ENCODE peak calls at places on chromosomes 4 and X, in seven cellular contexts. S is ovary, G is suprapubic skin, A is tibial nerve, X is esophagus squamous epithelium, H is testis, L is gastrocnemius medialis. I is an unnamed sample.
A peak's percentile ranks its signal among the peaks of the same experiment; 100 is the strongest.

GRCh38 chr4:71229477-71230257 is 109.2 kb upstream of the SLC4A4 start:
- DNase-seq in G (no peak), A (no peak), H (peak; percentile 44), L (no peak), S (no peak), X (no peak), I (peak; percentile 46)

GRCh38 chrX:24646745-24647182 is 383 bp downstream of the PCYT1B start:
- DNase-seq in X (no peak), S (no peak), H (no peak), G (no peak), A (no peak), L (no peak), I (no peak)

GRCh38 chr4:20622701-20623100 is 77.6 kb upstream of the PACRGL start:
- DNase-seq in X (no peak), S (no peak), A (no peak), L (no peak), H (no peak), G (no peak), I (no peak)

GRCh38 chr4:15931451-15932210 is 6.9 kb downstream of the FGFBP1 start:
- DNase-seq in X (no peak), H (no peak), L (no peak), G (no peak), S (no peak), A (no peak), I (no peak)

GRCh38 chr4:150127757-150128156 is 49.5 kb downstream of the DCLK2 start:
- DNase-seq in L (no peak), A (no peak), G (no peak), S (no peak), X (no peak), H (no peak), I (no peak)

GRCh38 chrX:2516612-2517011 is 15.8 kb upstream of the DHRSX start:
- DNase-seq in S (no peak), H (no peak), X (no peak), G (no peak), A (no peak), L (no peak), I (peak; percentile 61)

GRCh38 chr4:8101213-8101781 is 57.3 kb downstream of the ABLIM2 start:
- DNase-seq in G (no peak), H (peak; percentile 80), A (peak; percentile 84), S (peak; percentile 70), L (peak; percentile 100), X (no peak), I (no peak)

GRCh38 chr4:95956094-95956493 is 116.2 kb downstream of the PDHA2 start:
- DNase-seq in G (no peak), S (no peak), L (no peak), H (no peak), A (no peak), X (no peak), I (no peak)

GRCh38 chr4:189046642-189047041 is 894.0 kb upstream of the FRG1 start:
- DNase-seq in G (no peak), H (no peak), X (no peak), S (no peak), A (no peak), L (no peak), I (no peak)

GRCh38 chrX:7334253-7334935 is 186.4 kb upstream of the PUDP start:
- DNase-seq in A (no peak), L (no peak), H (no peak), S (no peak), G (no peak), X (no peak), I (no peak)

GRCh38 chr4:10878861-10879260 is 194.3 kb upstream of the CLNK start:
- DNase-seq in A (no peak), L (no peak), H (no peak), G (no peak), X (no peak), S (no peak), I (no peak)

GRCh38 chrX:10048695-10049094 is 81.5 kb downstream of the CLDN34 start:
- DNase-seq in A (no peak), G (no peak), L (no peak), S (no peak), H (no peak), X (no peak), I (no peak)

GRCh38 chrX:10045327-10046000 is 78.3 kb downstream of the CLDN34 start:
- DNase-seq in H (peak; percentile 64), L (peak; percentile 38), X (no peak), G (no peak), S (peak; percentile 45), A (no peak), I (no peak)

GRCh38 chrX:10048076-10048475 is 80.9 kb downstream of the CLDN34 start:
- DNase-seq in H (no peak), L (no peak), G (no peak), A (no peak), X (no peak), S (no peak), I (no peak)

GRCh38 chrX:10047631-10048030 is 80.5 kb downstream of the CLDN34 start:
- DNase-seq in S (no peak), X (no peak), L (no peak), G (no peak), A (no peak), H (no peak), I (no peak)

GRCh38 chrX:10047133-10047532 is 80.0 kb downstream of the CLDN34 start:
- DNase-seq in S (no peak), G (no peak), H (no peak), A (no peak), X (no peak), L (no peak), I (no peak)
- TF ChIP-seq POLR2A in S (no peak), G (no peak), H (no peak), A (no peak), X (no peak), L (no peak), I (no peak)

DNA sequence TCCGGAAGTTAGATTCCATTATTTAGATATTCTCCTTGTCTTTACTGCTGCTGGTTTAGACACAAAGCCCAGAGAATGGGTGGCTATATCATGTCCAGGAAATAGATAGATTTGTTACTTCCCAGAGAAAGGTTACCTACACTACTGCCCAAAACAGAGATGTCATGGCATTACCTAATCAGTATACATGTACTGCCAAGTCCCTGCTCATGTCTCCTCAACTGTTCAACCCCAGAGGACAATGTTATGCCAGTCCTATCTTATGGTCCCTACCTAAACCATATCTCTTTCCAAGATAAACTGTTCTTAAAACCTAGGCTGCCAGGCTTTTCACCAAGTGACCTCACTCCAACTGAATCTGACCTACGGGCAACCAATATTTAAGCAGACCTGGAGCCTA is 209.5 kb upstream of the AR start:
- DNase-seq in A (no peak), S (no peak), G (no peak), X (no peak), L (no peak), H (no peak), I (no peak)
- H3K36me3 ChIP-seq in A (no peaks in the 10 kb centered on the region), S (no peaks in the 10 kb centered on the region), G (no peaks in the 10 kb centered on the region), X (no peaks in the 10 kb centered on the region), L (no peaks in the 10 kb centered on the region), H (no peaks in the 10 kb centered on the region), I (no peaks in the 10 kb centered on the region)

DNA sequence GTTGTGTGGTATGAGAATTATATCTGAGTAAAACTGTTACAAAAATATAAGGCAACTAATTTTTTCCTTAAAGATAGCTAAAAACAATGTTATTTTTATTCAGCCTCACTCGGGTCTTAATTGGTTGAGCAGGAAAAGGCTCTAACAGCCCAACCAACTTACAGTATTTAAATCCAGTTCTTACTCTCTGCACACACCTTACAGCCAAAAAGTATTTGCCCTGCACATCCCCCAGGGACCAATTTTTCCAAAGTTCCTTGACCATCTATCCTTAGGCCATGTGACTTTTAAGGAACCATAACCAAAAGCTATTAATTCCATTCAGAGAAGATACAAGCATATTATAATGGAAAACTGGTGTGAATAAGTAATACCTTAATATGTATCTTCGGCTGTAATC is 1.2 kb upstream of the THAP9 start:
- DNase-seq in A (no peak), S (no peak), H (no peak), G (no peak), X (no peak), L (no peak), I (no peak)
- H3K4me1 ChIP-seq in A (peaks cover 21% of the 10 kb centered on the region), S (peaks cover 10% of the 10 kb centered on the region), H (peaks cover 15% of the 10 kb centered on the region), G (peaks cover 54% of the 10 kb centered on the region), X (peaks cover 64% of the 10 kb centered on the region), L (peaks cover 32% of the 10 kb centered on the region), I (peaks cover 17% of the 10 kb centered on the region)

GRCh38 chr4:76896731-76897521 is 1.0 kb downstream of the SOWAHB start:
- DNase-seq in A (no peak), H (peak; percentile 34), L (no peak), X (no peak), S (peak; percentile 28), G (no peak), I (peak; percentile 68)
- TF ChIP-seq POLR2A in A (no peak), H (no peak), L (no peak), X (no peak), S (no peak), G (no peak), I (no peak)

DNA sequence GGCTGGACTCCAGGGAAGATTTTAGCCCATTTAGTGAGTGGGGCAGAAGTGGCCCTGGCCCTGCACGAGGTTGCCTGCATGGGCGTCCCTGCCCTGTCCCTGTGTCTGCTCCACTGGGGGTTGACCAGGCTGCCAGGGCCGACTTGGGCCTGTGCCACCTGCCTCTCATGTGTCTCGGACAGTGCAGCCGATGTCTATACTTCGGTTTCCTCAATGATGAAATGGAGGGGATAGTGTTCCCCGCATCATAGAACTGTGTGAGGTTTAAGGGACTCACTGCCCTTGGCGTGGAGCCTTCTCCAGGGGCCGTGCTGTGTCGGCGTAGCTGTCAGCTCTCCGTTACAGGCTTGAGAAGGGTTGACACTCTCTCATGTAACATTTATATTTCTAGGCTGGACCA is 27.0 kb upstream of the MSANTD1 start:
- DNase-seq in A (no peak), G (no peak), L (peak; percentile 96), X (no peak), H (no peak), S (no peak), I (no peak)
- H3K36me3 ChIP-seq in A (peaks cover 23% of the 10 kb centered on the region), G (peaks cover 98% of the 10 kb centered on the region), L (no peaks in the 10 kb centered on the region), X (peaks cover 99% of the 10 kb centered on the region), H (no peaks in the 10 kb centered on the region), S (no peaks in the 10 kb centered on the region), I (peaks cover 78% of the 10 kb centered on the region)

GRCh38 chr4:158782539-158783360 is 13.9 kb downstream of the FNIP2 start:
- DNase-seq in X (no peak), L (no peak), G (no peak), H (no peak), A (no peak), S (no peak), I (no peak)
- H3K4me1 ChIP-seq in X (peaks cover 61% of the 10 kb centered on the region), L (peaks cover 71% of the 10 kb centered on the region), G (peaks cover 53% of the 10 kb centered on the region), H (peaks cover 9% of the 10 kb centered on the region), A (peaks cover 45% of the 10 kb centered on the region), S (peaks cover 4% of the 10 kb centered on the region), I (peaks cover 42% of the 10 kb centered on the region)

DNA sequence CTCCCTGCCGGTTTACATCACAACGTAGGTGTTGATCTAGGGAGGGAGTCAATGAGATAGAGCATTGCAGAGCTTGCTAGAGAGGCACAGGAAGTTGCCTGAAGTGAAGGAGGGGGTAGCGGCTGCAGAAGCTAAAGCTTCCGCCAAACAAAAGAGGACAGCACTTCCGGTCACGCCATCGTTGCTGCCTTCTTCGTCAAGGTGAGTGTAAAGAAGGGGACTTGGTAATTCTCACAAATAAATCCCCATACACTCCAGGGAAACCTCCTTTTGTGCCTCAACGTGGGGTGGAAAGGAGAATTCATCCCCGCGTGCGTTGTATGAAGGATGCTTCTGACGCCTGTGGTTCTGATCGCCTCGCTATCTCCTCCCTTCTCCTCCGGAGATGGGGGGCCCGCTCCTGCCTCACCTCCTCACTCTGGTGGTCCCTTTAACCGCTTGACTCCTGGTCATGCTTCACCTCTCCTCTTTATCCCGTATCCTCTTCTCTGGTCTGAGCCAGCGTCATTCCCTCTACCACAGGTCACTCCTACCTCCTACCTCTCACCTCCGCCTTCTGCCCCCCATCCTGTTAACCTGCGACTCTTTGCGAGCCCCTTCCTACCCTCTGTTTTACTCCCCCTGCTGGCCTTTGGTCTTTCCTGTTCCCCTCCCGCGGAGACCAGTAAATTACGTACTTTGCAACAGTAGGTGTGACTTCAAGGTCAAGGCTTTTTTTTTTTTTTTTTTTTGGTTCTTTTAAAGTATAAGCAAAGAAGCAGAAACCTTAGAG is 59.9 kb downstream of the GSPT2 start:
- DNase-seq in G (peak; percentile 57), A (peak; percentile 5), L (peak; percentile 21), X (no peak), S (peak; percentile 27), H (peak; percentile 80), I (peak; percentile 40)
- TF ChIP-seq POLR2A in G (no peak), A (no peak), L (no peak), X (no peak), S (no peak), H (no peak), I (no peak)